ENCODE peak calls at places on chromosome 20, in six cellular contexts. H, W, M, X, B and Y are unnamed samples. For H3K27me3, the result is how much of the 10 kb centered on the place peaks cover.

GRCh38 chr20:53194310-53194709 is 222.2 kb downstream of the TSHZ2 start:
- DNase-seq in H (no peak), W (no peak), M (no peak), X (no peak), B (no peak), Y (no peak)

GRCh38 chr20:21725892-21726291 is 20.4 kb downstream of the PAX1 start:
- DNase-seq in H (no peak), W (no peak), M (no peak), X (no peak), B (no peak), Y (no peak)

GRCh38 chr20:50729925-50730764 is 1.2 kb upstream of the PARD6B start:
- DNase-seq in H (peak), W (no peak), M (no peak), X (peak), B (no peak), Y (no peak)

GRCh38 chr20:41261790-41262717 is 55.5 kb downstream of the ZHX3 start:
- DNase-seq in H (no peak), W (no peak), M (no peak), X (no peak), B (no peak), Y (no peak)

GRCh38 chr20:63027425-63028389 is 20.9 kb upstream of the BHLHE23 start:
- DNase-seq in H (no peak), W (no peak), M (no peak), X (no peak), B (no peak), Y (no peak)

GRCh38 chr20:48676125-48676524 is 151.7 kb downstream of the PREX1 start:
- DNase-seq in H (no peak), W (no peak), M (no peak), X (no peak), B (no peak), Y (no peak)

GRCh38 chr20:24948939-24949679 is at the start of gene CST7:
- DNase-seq in H (no peak), W (no peak), M (no peak), X (no peak), B (peak), Y (no peak)

GRCh38 chr20:22688485-22688884 is 104.1 kb upstream of the FOXA2 start:
- DNase-seq in H (no peak), W (no peak), M (no peak), X (no peak), B (no peak), Y (no peak)

GRCh38 chr20:25738198-25738597 is 41.5 kb upstream of the ZNF337 start:
- DNase-seq in H (no peak), W (no peak), M (no peak), X (no peak), B (no peak), Y (no peak)

GRCh38 chr20:47032969-47033578 is 138.4 kb downstream of the EYA2 start:
- DNase-seq in H (no peak), W (no peak), M (no peak), X (no peak), B (no peak), Y (no peak)

GRCh38 chr20:50520222-50520877 is 10.2 kb downstream of the PTPN1 start:
- DNase-seq in H (no peak), W (no peak), M (no peak), X (no peak), B (no peak), Y (no peak)

GRCh38 chr20:41200446-41201202 is 63.3 kb downstream of the PLCG1 start:
- DNase-seq in H (no peak), W (no peak), M (no peak), X (no peak), B (no peak), Y (no peak)

GRCh38 chr20:48349673-48350072 is 478.1 kb downstream of the PREX1 start:
- DNase-seq in H (no peak), W (no peak), M (no peak), X (no peak), B (no peak), Y (no peak)

GRCh38 chr20:42763015-42763414 is 426.7 kb downstream of the PTPRT start:
- DNase-seq in H (no peak), W (no peak), M (no peak), X (no peak), B (no peak), Y (no peak)
- H3K4me3 ChIP-seq in H (no peak), W (no peak), M (no peak), X (no peak), B (no peak), Y (no peak)

DNA sequence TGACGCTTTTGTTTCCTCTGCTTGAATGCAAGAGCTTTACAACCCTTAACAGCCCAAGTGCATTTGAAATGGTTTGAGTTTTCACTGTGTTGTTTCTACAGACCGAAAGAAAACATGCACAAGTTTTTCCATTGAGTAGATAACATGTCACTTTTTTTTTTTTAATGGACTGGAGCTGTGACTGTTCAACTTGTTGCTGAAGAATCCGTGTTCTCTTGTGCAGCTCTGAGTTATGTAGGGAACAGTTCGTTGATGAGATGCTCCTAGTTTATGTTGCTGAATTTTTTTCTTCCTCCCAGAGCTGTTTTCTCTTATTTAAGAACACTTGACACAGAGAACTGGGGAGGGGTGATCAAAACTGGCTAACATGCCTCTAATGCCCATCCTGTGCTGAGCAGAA is 89.3 kb downstream of the DTD1 start:
- DNase-seq in H (no peak), W (no peak), M (no peak), X (no peak), B (no peak), Y (no peak)
- H3K27me3 ChIP-seq in H (under half), W (under half), M (under half), X (under half), B (under half), Y (under half)

DNA sequence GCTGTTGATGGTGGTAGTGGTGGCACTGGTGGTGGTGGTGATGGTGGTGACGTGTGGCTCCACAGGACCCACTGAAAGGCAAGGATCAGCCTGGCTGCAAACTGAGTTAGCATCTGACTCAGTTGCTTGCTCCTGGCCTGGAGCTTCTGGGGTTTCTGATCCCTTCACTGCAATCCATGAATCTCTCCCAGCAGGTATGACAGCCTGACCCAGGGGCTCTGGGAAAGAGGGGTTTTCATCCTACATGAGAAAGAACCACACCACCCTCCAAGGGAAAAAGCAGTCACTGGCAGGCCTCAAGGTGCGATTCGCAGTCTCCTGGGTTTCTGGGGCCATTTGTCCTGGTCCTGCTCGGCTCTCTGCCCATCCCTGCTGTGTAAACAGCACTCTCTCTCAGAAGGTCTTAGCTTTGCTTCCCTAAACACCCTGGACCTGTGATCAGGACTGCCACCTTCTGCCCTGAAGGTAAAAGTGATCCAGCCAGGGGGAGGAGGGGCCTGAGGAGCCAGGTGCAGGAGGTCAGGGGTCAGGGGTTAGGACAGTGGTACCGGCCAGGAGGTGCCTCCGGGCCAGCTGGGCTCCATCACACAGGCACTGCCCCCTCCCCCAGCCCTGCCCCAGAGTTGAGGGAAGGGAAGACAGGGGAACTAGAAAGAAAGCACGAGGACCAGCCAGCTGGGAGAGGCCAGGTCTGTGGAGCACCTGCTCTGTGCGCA is 152.0 kb downstream of the BMP7 start:
- DNase-seq in H (no peak), W (no peak), M (no peak), X (no peak), B (no peak), Y (no peak)
- H3K4me3 ChIP-seq in H (no peak), W (no peak), M (no peak), X (no peak), B (no peak), Y (no peak)

GRCh38 chr20:925516-925915 is 9.4 kb upstream of the ANGPT4 start:
- DNase-seq in H (no peak), W (no peak), M (no peak), X (no peak), B (no peak), Y (no peak)
- H3K27me3 ChIP-seq in H (under half), W (under half), M (under half), X (under half), B (under half), Y (under half)

GRCh38 chr20:2465100-2465499 is 5.5 kb downstream of the SNRPB start:
- DNase-seq in H (no peak), W (no peak), M (no peak), X (no peak), B (no peak), Y (no peak)

GRCh38 chr20:2470051-2470431 is 548 bp downstream of the SNRPB start:
- DNase-seq in H (no peak), W (peak), M (peak), X (peak), B (peak), Y (no peak)

GRCh38 chr20:2467412-2467811 is 3.2 kb downstream of the SNRPB start:
- DNase-seq in H (no peak), W (no peak), M (no peak), X (no peak), B (no peak), Y (no peak)

GRCh38 chr20:2470432-2471193 is at the start of gene SNRPB:
- DNase-seq in H (peak), W (peak), M (peak), X (peak), B (peak), Y (peak)

DNA sequence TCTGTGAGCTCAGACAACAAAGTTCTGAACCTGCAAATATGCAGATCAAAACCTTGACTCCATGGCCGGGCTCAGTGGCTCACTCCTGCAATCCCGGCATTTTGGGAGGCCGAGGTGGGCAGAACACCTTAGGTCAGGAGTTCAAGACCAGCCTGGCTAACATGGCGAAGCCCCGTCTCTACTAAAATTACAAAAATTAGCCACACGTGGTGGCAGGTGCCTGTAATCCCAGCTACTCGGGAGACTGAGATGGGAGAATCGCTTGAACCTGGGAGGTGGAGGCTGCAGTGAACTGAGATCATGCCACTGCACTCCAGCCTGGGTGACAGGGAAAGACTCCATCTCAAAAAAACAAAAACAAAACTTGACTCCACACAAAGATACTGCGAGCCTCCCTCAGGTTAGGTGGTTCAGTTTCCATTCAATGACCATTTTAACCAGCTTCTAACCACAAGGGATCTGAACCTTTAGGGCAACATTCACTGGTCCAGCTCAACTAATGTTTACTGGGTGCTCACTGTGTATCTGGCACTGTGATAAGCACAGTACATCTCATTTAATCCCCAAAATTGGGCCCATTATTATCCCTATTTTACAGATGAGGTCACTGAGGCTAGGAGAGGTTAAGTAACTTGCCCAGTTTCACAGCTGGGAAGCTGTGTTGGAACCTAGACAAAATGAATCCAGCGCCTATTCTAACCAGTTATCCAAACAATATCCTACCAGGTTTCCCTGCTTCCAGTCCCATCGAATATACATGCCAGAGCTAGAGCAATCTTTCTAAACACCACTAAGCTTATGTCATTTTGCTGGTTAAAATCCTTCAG is 1.8 kb downstream of the SNRPB start:
- DNase-seq in H (no peak), W (no peak), M (no peak), X (peak), B (no peak), Y (no peak)
- H3K4me3 ChIP-seq in H (no peak), W (no peak), M (peak), X (peak), B (peak), Y (peak)

GRCh38 chr20:10368702-10369041 is 65.3 kb downstream of the MKKS start:
- DNase-seq in H (no peak), W (no peak), M (no peak), X (no peak), B (no peak), Y (no peak)
- H3K27me3 ChIP-seq in H (under half), W (under half), M (under half), X (under half), B (under half), Y (under half)

GRCh38 chr20:33673115-33673410 is 1.2 kb downstream of the NECAB3 start:
- DNase-seq in H (no peak), W (no peak), M (no peak), X (no peak), B (no peak), Y (no peak)
- H3K4me3 ChIP-seq in H (peak), W (peak), M (peak), X (peak), B (no peak), Y (no peak)

DNA sequence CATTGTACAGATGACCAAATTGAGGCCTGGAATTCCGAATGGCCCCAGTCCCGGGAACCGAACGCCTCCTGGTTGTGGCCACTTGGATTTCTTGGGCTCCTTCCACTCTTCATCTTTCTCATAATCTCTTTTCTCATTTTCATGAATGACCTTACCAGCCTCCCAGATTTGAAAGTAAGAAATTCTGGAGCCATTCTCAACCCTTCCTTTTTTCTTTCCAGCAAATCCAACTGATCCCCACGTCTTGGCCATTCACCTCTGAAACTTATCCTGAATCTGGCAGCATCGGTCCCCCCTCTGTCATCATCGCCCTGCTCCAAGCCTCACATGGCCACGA is 5.9 kb upstream of the SLC12A5 start:
- DNase-seq in H (no peak), W (no peak), M (no peak), X (no peak), B (no peak), Y (no peak)
- H3K27me3 ChIP-seq in H (under half), W (under half), M (half or more), X (half or more), B (under half), Y (under half)